ENCODE peak calls at places on chromosome X, in four cellular contexts. One of them, this sample, is unnamed.

GRCh38 chrX:40012800-40013682 is 84.7 kb downstream of the BCOR start:
- DNase-seq in mesendoderm: peak; percentile 64
- DNase-seq in H1: peak; percentile 54
- DNase-seq in neuronal stem cell: no peak
- DNase-seq in this sample: peak; percentile 35

GRCh38 chrX:74578137-74578536 is 36.3 kb downstream of the RLIM start:
- DNase-seq in mesendoderm: no peak
- DNase-seq in H1: no peak
- DNase-seq in neuronal stem cell: no peak
- DNase-seq in this sample: no peak

GRCh38 chrX:114774691-114775090 is 190.8 kb downstream of the HTR2C start:
- DNase-seq in mesendoderm: peak; percentile 38
- DNase-seq in H1: no peak
- DNase-seq in neuronal stem cell: no peak
- DNase-seq in this sample: no peak

GRCh38 chrX:124493984-124494383 is 147.6 kb downstream of the SH2D1A start:
- DNase-seq in H1: no peak
- DNase-seq in neuronal stem cell: no peak
- DNase-seq in mesendoderm: no peak
- DNase-seq in this sample: no peak

GRCh38 chrX:71070531-71070930 is 2.4 kb upstream of the SNX12 start:
- DNase-seq in neuronal stem cell: no peak
- DNase-seq in mesendoderm: no peak
- DNase-seq in H1: no peak
- DNase-seq in this sample: no peak

GRCh38 chrX:72314881-72315280 is 9.2 kb upstream of the CITED1 start:
- DNase-seq in H1: no peak
- DNase-seq in mesendoderm: no peak
- DNase-seq in neuronal stem cell: no peak
- DNase-seq in this sample: no peak

GRCh38 chrX:39152106-39152649 is 350.9 kb downstream of the MID1IP1 start:
- DNase-seq in neuronal stem cell: peak; percentile 18
- DNase-seq in H1: peak; percentile 85
- DNase-seq in mesendoderm: peak; percentile 90
- DNase-seq in this sample: no peak

GRCh38 chrX:125004799-125005198 is 314.9 kb upstream of the TEX13C start:
- DNase-seq in H1: no peak
- DNase-seq in mesendoderm: no peak
- DNase-seq in neuronal stem cell: no peak
- DNase-seq in this sample: no peak

GRCh38 chrX:1521459-1521956 is 15.5 kb downstream of the P2RY8 start:
- DNase-seq in neuronal stem cell: no peak
- DNase-seq in mesendoderm: peak; percentile 81
- DNase-seq in H1: peak; percentile 46
- DNase-seq in this sample: no peak

GRCh38 chrX:68719904-68720614 is 72.6 kb downstream of the STARD8 start:
- DNase-seq in mesendoderm: peak; percentile 65
- DNase-seq in H1: no peak
- DNase-seq in neuronal stem cell: no peak
- DNase-seq in this sample: no peak

GRCh38 chrX:101206471-101206870 is 13.1 kb upstream of the DRP2 start:
- DNase-seq in mesendoderm: peak; percentile 42
- DNase-seq in neuronal stem cell: no peak
- DNase-seq in H1: no peak
- DNase-seq in this sample: peak; percentile 58

GRCh38 chrX:77548751-77549150 is 101.6 kb downstream of the FGF16 start:
- DNase-seq in neuronal stem cell: no peak
- DNase-seq in mesendoderm: no peak
- DNase-seq in H1: no peak
- DNase-seq in this sample: no peak

GRCh38 chrX:67587946-67588624 is 44.3 kb downstream of the AR start:
- DNase-seq in neuronal stem cell: no peak
- DNase-seq in mesendoderm: no peak
- DNase-seq in H1: no peak
- DNase-seq in this sample: no peak

GRCh38 chrX:53678667-53679066 is 7.9 kb downstream of the HUWE1 start:
- DNase-seq in mesendoderm: peak; percentile 37
- DNase-seq in neuronal stem cell: no peak
- DNase-seq in H1: no peak
- DNase-seq in this sample: no peak

GRCh38 chrX:24423960-24424359 is 41.1 kb upstream of the PDK3 start:
- DNase-seq in H1: no peak
- DNase-seq in mesendoderm: no peak
- DNase-seq in neuronal stem cell: no peak
- DNase-seq in this sample: no peak

GRCh38 chrX:70096052-70096451 is 33.8 kb downstream of the OTUD6A start:
- DNase-seq in H1: no peak
- DNase-seq in neuronal stem cell: no peak
- DNase-seq in mesendoderm: peak; percentile 53
- DNase-seq in this sample: peak; percentile 25

GRCh38 chrX:37060999-37061398 is 52.8 kb downstream of the FAM47C start:
- DNase-seq in mesendoderm: peak; percentile 52
- DNase-seq in neuronal stem cell: peak; percentile 38
- DNase-seq in H1: no peak
- DNase-seq in this sample: peak; percentile 41

GRCh38 chrX:110059410-110059809 is 56.5 kb downstream of the TMEM164 start:
- DNase-seq in mesendoderm: no peak
- DNase-seq in H1: no peak
- DNase-seq in neuronal stem cell: no peak
- DNase-seq in this sample: no peak
- H3K4ac ChIP-seq in mesendoderm: no peak overlapping the region
- H3K4ac ChIP-seq in H1: no peak overlapping the region
- H3K4ac ChIP-seq in neuronal stem cell: no peak overlapping the region
- H3K4ac ChIP-seq in this sample: no peak overlapping the region

GRCh38 chrX:154738013-154738738 is 12.7 kb downstream of the GAB3 start:
- DNase-seq in neuronal stem cell: no peak
- DNase-seq in H1: no peak
- DNase-seq in mesendoderm: no peak
- DNase-seq in this sample: peak; percentile 92
- H3K4me3 ChIP-seq in neuronal stem cell: no peak overlapping the region
- H3K4me3 ChIP-seq in H1: no peak overlapping the region
- H3K4me3 ChIP-seq in mesendoderm: no peak overlapping the region
- H3K4me3 ChIP-seq in this sample: no peak overlapping the region

GRCh38 chrX:13285229-13285628 is 34.6 kb downstream of the ATXN3L start:
- DNase-seq in neuronal stem cell: no peak
- DNase-seq in mesendoderm: no peak
- DNase-seq in H1: no peak
- DNase-seq in this sample: no peak
- H2AK5ac ChIP-seq in neuronal stem cell: peak overlapping the region; percentile 28
- H2AK5ac ChIP-seq in mesendoderm: no peak overlapping the region
- H2AK5ac ChIP-seq in H1: peak overlapping the region; percentile 13
- H2AK5ac ChIP-seq in this sample: peak overlapping the region; percentile 48

GRCh38 chrX:135973548-135974278 is at the start of gene MMGT1:
- DNase-seq in neuronal stem cell: peak; percentile 73
- DNase-seq in mesendoderm: peak; percentile 89
- DNase-seq in H1: peak; percentile 83
- DNase-seq in this sample: peak; percentile 77
- H3K4ac ChIP-seq in neuronal stem cell: no peak within 1 kb of the TSS
- H3K4ac ChIP-seq in mesendoderm: peak within 1 kb of the TSS; percentile 65
- H3K4ac ChIP-seq in H1: no peak within 1 kb of the TSS
- H3K4ac ChIP-seq in this sample: peak within 1 kb of the TSS; percentile 68

GRCh38 chrX:128804828-128805227 is 718.5 kb downstream of the SMARCA1 start:
- DNase-seq in mesendoderm: no peak
- DNase-seq in neuronal stem cell: no peak
- DNase-seq in H1: no peak
- DNase-seq in this sample: no peak

GRCh38 chrX:128805236-128805635 is 718.1 kb downstream of the SMARCA1 start:
- DNase-seq in neuronal stem cell: no peak
- DNase-seq in H1: no peak
- DNase-seq in mesendoderm: no peak
- DNase-seq in this sample: no peak

DNA sequence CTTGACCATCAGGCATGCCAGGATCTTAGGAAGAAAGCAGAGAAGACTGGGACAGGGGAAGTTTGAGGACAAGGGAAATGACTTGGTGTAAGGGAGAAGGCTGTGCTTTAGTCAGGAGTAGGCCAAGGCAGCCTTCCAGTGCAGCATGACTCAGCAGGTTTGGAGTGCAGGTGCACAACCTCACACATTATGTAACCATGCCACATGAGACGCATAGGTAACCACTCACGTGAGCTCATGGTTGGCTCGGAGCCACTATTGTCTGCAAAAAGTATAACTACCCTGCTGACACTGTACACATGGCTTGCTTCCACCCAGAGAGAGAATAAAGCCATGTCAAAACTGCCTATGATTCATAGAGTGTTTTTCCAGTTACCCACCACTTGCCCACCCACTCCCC is 715.9 kb downstream of the SMARCA1 start:
- DNase-seq in neuronal stem cell: no peak
- DNase-seq in H1: no peak
- DNase-seq in mesendoderm: peak; percentile 16
- DNase-seq in this sample: no peak
- H3K4me3 ChIP-seq in neuronal stem cell: no peak overlapping the region
- H3K4me3 ChIP-seq in H1: no peak overlapping the region
- H3K4me3 ChIP-seq in mesendoderm: no peak overlapping the region
- H3K4me3 ChIP-seq in this sample: no peak overlapping the region

GRCh38 chrX:9526965-9527364 is 62.1 kb downstream of the TBL1X start:
- DNase-seq in neuronal stem cell: no peak
- DNase-seq in mesendoderm: no peak
- DNase-seq in H1: no peak
- DNase-seq in this sample: no peak
- H2AK5ac ChIP-seq in neuronal stem cell: no peak overlapping the region
- H2AK5ac ChIP-seq in mesendoderm: no peak overlapping the region
- H2AK5ac ChIP-seq in H1: no peak overlapping the region
- H2AK5ac ChIP-seq in this sample: peak overlapping the region; percentile 20

GRCh38 chrX:153725832-153726285 is 1.2 kb downstream of the ABCD1 start:
- DNase-seq in neuronal stem cell: no peak
- DNase-seq in mesendoderm: no peak
- DNase-seq in H1: no peak
- DNase-seq in this sample: no peak

GRCh38 chrX:153726286-153727107 is 1.8 kb downstream of the ABCD1 start:
- DNase-seq in neuronal stem cell: peak; percentile 68
- DNase-seq in mesendoderm: peak; percentile 96
- DNase-seq in H1: peak; percentile 72
- DNase-seq in this sample: peak; percentile 52

GRCh38 chrX:153728951-153729631 is 4.4 kb downstream of the ABCD1 start:
- DNase-seq in H1: no peak
- DNase-seq in mesendoderm: no peak
- DNase-seq in neuronal stem cell: no peak
- DNase-seq in this sample: no peak

GRCh38 chrX:153728095-153728494 is 3.4 kb downstream of the ABCD1 start:
- DNase-seq in neuronal stem cell: no peak
- DNase-seq in mesendoderm: no peak
- DNase-seq in H1: no peak
- DNase-seq in this sample: no peak

DNA sequence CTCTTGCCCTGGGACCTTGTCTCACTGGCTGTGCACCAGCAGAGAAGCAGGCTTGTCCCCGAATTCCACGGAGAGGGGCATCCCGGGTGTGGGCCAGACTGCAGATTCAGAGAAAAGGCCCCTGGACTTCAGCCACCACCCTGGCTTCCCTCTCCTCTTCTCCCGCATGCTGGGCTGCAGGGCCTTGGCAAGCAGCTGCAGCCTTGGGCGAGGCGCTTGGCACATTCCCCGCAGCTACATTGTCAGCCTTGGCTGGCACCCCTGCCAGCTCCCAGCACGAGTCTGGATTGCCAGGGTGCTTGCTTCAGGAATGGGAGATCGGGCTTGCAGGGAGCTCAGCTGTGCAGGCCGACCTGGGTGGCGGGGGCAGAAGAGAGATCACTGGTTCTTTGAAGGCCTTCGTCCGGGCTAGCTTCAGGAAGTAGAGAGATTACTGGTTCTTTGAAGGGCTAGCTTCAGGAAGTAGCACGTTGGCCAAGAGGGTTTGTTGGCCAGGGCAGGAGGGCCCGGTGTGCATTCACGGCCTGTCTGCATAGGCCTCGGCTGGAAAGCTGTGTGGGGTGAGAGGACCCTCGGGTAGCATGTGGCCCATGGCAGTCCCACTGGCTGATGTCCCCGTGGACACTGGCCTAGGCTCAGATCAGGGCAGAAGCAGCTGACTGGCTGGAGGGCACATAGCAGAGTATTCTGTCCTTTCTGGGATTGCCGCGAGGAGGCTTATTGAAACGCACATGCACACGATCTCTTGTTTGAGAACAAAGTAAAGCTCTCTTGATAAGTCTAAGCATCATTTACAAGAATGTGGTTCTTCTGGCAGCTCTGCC is 2.7 kb downstream of the ABCD1 start:
- DNase-seq in H1: no peak
- DNase-seq in neuronal stem cell: no peak
- DNase-seq in mesendoderm: peak; percentile 24
- DNase-seq in this sample: no peak
- H3K4ac ChIP-seq in H1: no peak overlapping the region
- H3K4ac ChIP-seq in neuronal stem cell: no peak overlapping the region
- H3K4ac ChIP-seq in mesendoderm: no peak overlapping the region
- H3K4ac ChIP-seq in this sample: peak overlapping the region; percentile 49

DNA sequence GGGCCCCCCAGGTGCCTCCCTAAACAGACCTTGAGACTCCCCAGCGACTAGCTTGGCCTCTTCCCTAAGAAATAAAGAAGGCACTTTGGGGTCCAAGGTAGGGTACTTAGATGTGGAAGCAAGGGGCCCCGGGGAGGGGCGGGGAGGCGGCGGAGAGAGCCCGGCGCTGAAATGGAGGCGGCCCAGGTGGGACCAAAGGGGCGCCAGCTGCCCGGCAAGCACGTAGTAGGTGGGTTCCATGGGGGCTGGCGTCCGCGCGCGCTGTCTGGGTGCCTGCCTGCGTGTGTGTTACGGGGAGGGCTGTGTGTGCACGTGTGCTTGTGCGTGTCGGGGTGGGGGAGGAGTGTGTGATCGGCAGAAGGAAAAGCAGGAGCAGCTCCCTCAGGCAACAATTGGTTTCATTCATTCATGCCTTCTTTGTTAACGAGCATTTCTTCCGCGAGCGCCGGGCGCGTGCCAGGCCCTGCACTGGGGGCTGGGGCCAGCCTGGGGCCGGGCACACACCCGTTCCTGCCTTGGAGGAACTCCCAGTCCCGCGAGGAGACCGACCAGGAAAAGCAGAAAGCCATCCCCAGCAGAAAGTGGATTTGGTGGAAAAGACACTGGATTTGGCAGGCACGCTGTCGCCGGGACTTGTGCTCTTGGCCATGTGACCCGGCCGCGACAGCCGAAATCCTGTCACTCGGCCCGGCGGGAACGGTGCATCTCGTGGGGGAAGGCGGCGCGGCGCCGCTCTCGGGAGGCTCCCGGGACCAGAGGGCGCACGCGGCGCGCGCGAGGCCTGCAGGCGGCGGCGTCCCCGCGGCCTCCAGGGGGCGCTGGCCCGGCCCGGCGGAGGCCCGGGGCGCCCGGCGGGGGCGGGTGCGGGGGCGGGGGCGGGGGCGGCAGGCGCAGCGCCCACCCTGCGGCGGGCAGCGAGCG is 3.3 kb upstream of the DUSP9 start:
- DNase-seq in H1: no peak
- DNase-seq in neuronal stem cell: no peak
- DNase-seq in mesendoderm: no peak
- DNase-seq in this sample: no peak
- H3K4me3 ChIP-seq in H1: peak overlapping the region; percentile 7
- H3K4me3 ChIP-seq in neuronal stem cell: peak overlapping the region; percentile 29
- H3K4me3 ChIP-seq in mesendoderm: no peak overlapping the region
- H3K4me3 ChIP-seq in this sample: no peak overlapping the region